ENCODE peak calls at places on chromosome 9, in four cellular contexts. I is epithelial cell of esophagus, E is AG04450, U is upper lobe of right lung. O is an unnamed sample.

GRCh38 chr9:264231-264630 is 49.6 kb downstream of the DOCK8 start:
- DNase-seq in I (no peak), E (no peak), U (no peak), O (no peak)

GRCh38 chr9:120965344-120966004 is 38.9 kb upstream of the TRAF1 start:
- DNase-seq in I (no peak), E (no peak), U (no peak), O (no peak)

GRCh38 chr9:137506702-137507171 is 43.5 kb downstream of the PNPLA7 start:
- DNase-seq in I (no peak), E (no peak), U (no peak), O (no peak)

GRCh38 chr9:129121483-129121882 is 10.3 kb downstream of the PTPA start:
- DNase-seq in I (no peak), E (no peak), U (no peak), O (no peak)

GRCh38 chr9:127130661-127131538 is 8.5 kb upstream of the ANGPTL2 start:
- DNase-seq in I (peak; percentile 96), E (peak; percentile 88), U (peak; percentile 69), O (no peak)

GRCh38 chr9:3361115-3361514 is 164.7 kb downstream of the RFX3 start:
- DNase-seq in I (no peak), E (no peak), U (no peak), O (no peak)

GRCh38 chr9:71286146-71286545 is 164.7 kb upstream of the TRPM3 start:
- DNase-seq in I (no peak), E (no peak), U (no peak), O (no peak)

GRCh38 chr9:118962426-118962825 is 406.8 kb downstream of the BRINP1 start:
- DNase-seq in I (no peak), E (no peak), U (no peak), O (no peak)

GRCh38 chr9:72888943-72889342 is 63.9 kb downstream of the ALDH1A1 start:
- DNase-seq in I (no peak), E (no peak), U (no peak), O (no peak)
- TF ChIP-seq CTCF in I (no peak), E (no peak), U (no peak), O (no peak)

GRCh38 chr9:135973276-135974219 is 12.4 kb upstream of the UBAC1 start:
- DNase-seq in I (no peak), E (no peak), U (no peak), O (no peak)

GRCh38 chr9:135975834-135976233 is 14.7 kb upstream of the UBAC1 start:
- DNase-seq in I (no peak), E (no peak), U (no peak), O (no peak)

GRCh38 chr9:135976531-135976930 is 15.4 kb upstream of the UBAC1 start:
- DNase-seq in I (no peak), E (no peak), U (no peak), O (no peak)

GRCh38 chr9:135971892-135972291 is 10.7 kb upstream of the UBAC1 start:
- DNase-seq in I (peak; percentile 89), E (no peak), U (peak; percentile 84), O (peak; percentile 98)

DNA sequence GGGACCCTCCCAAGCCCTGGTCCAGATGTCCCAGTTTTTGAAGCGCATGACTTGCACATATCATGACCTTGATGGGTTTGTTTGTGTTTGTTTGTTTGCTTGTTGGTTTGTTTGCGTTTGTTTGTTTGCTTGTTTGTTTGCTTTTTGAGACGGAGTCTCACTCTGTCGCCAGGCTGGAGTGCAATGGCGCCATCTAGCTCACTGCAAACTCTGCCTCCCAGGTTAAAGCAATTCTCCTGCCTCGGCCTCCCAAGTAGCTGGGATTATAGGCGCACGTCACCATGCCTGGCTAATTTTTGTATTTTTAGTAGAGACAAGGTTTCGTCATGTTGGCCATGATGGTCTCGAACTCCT is 13.0 kb upstream of the UBAC1 start:
- DNase-seq in I (no peak), E (no peak), U (no peak), O (no peak)
- TF ChIP-seq CTCF in I (peak; percentile 6), E (no peak), U (no peak), O (no peak)

GRCh38 chr9:123828449-123828848 is 101.5 kb downstream of the DENND1A start:
- DNase-seq in I (no peak), E (no peak), U (no peak), O (no peak)

GRCh38 chr9:123820139-123820538 is 109.8 kb downstream of the DENND1A start:
- DNase-seq in I (no peak), E (no peak), U (no peak), O (no peak)

GRCh38 chr9:123823194-123823947 is 106.6 kb downstream of the DENND1A start:
- DNase-seq in I (no peak), E (no peak), U (no peak), O (no peak)

DNA sequence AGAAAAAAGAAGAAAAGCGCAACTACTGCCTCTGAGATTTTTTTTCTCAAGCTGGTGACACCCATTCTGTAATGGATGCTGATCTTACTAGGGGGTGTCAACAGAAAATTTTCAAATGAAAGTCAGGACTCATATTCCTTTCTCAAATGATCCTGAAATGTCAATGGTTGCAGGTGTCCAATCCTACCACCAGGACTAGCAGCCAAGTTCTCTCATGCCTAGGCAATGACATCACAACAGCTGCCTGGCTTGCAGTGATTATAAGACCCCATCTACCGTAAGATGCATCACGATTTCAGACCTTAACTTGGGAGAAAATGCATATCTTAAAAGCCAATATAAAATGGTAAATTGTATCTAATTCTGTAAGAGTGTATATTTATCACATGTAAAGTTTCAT is 104.6 kb downstream of the DENND1A start:
- DNase-seq in I (peak; percentile 7), E (no peak), U (no peak), O (no peak)
- TF ChIP-seq CTCF in I (peak; percentile 33), E (peak; percentile 51), U (no peak), O (peak; percentile 25)

GRCh38 chr9:114362394-114362793 is 25.4 kb downstream of the AKNA start:
- DNase-seq in I (no peak), E (no peak), U (peak; percentile 53), O (no peak)
- TF ChIP-seq CTCF in I (no peak), E (no peak), U (no peak), O (no peak)

GRCh38 chr9:135279834-135280393 is 192.4 kb downstream of the OLFM1 start:
- DNase-seq in I (no peak), E (no peak), U (no peak), O (no peak)

GRCh38 chr9:135282001-135282731 is 194.7 kb downstream of the OLFM1 start:
- DNase-seq in I (peak; percentile 36), E (no peak), U (peak; percentile 87), O (no peak)

GRCh38 chr9:135280666-135281065 is 193.2 kb downstream of the OLFM1 start:
- DNase-seq in I (no peak), E (no peak), U (no peak), O (no peak)

GRCh38 chr9:135281661-135282000 is 194.2 kb downstream of the OLFM1 start:
- DNase-seq in I (no peak), E (no peak), U (no peak), O (no peak)

DNA sequence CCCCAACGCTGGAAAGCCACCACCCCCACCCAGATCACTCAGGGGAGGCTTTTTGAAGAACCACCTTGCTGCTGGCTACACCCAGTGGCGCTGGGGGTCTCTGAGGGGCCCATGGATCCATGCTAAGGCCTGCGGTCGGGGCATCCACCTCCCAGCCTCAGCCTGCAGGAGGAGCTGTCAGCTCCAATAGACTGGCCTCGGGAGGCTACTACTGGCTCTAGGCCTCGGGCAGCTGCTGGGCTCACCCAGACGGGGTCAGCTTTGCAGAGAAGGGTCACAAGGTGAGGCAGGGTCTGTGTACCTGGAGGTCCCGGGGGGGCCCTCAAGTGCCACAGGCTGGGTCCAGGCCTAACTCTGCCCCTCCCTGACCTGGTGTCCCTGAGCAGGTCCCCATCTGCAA is 193.7 kb downstream of the OLFM1 start:
- DNase-seq in I (no peak), E (no peak), U (no peak), O (no peak)
- TF ChIP-seq CTCF in I (no peak), E (no peak), U (no peak), O (peak; percentile 33)

DNA sequence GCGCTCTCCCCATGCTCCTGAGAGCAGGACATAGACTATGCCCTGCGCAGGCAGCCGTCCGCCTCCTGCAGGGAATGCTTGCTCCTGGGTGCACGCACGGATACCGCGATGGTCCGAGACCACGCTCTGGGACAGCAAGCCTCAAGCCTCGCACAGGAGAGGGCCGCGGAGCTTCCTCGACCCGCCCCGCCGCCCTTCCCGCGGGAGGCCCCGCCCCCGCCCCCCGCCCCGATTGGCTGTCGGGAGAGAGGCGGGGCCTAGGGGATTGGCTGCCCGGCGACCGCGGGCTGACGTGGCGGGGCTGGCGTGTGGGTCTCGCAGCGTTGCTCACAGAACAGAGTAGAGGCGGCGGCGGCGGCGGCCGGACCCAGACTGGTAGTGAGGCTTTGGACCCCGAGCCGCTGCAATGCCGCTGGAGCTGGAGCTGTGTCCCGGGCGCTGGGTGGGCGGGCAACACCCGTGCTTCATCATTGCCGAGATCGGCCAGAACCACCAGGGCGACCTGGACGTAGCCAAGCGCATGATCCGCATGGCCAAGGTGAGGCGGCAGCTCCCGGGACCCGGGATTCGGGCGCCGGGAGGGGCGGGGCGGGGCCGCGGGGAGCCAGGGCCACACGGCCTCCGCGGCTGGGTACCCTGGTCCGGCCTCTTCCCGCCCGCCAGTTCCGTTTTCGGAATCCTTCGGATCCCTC is at the start of gene NANS:
- DNase-seq in I (peak; percentile 94), E (peak; percentile 85), U (peak; percentile 97), O (peak; percentile 87)
- TF ChIP-seq CTCF in I (no peak), E (peak; percentile 21), U (no peak), O (no peak)

DNA sequence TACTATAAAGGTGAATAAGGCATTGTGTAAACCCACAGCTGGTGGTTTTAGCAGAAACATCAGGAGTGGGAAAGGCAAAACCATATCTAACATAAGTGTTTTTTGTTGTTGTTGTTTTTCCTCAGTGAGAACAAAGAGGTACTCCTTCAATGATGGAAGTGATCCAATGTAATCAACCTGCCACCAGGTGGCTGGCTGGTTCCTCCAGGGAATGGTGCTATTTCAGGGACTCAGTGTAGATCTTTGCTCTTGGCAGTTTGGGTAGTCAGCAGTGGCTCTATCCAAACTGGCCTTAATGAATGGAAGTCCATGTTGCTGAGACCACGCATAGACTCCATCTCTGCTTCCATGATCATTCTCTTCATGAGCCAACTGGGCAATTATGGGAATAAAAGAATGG is 10.8 kb downstream of the DMRTA1 start:
- DNase-seq in I (peak; percentile 5), E (no peak), U (no peak), O (no peak)
- TF ChIP-seq CTCF in I (peak; percentile 40), E (no peak), U (no peak), O (peak; percentile 14)

GRCh38 chr9:132674485-132674884 is 4.2 kb downstream of the GTF3C4 start:
- DNase-seq in I (no peak), E (no peak), U (no peak), O (no peak)

GRCh38 chr9:132671620-132672412 is 1.6 kb downstream of the GTF3C4 start:
- DNase-seq in I (peak; percentile 72), E (no peak), U (no peak), O (no peak)

GRCh38 chr9:132670816-132671371 is 630 bp downstream of the GTF3C4 start:
- DNase-seq in I (peak; percentile 36), E (no peak), U (peak; percentile 66), O (peak; percentile 29)

GRCh38 chr9:132672413-132672690 is 2.1 kb downstream of the GTF3C4 start:
- DNase-seq in I (peak; percentile 62), E (no peak), U (no peak), O (no peak)

DNA sequence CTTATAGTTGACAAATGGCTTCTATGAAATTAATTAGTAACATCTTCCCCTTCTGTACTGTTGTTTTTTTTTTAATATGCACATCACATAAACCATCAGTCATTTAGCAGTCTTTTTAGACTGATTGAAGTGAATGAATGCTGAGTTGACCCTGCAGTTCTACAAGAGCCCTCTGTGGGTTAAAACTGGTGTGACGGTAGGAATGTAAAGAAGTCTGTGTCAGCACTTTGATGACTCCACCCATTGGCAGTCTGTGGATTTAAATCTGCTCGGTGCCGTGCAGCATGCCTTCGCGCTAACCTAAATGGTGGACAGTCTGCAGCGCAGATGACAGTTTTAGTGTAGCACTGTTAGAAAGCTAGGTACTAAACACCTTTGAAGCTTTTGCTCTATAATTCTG is 3.1 kb downstream of the GTF3C4 start:
- DNase-seq in I (peak; percentile 67), E (no peak), U (no peak), O (no peak)
- TF ChIP-seq CTCF in I (peak; percentile 36), E (peak; percentile 41), U (no peak), O (no peak)